ENCODE peak calls at places on chromosomes 12 and 14, in eight cellular contexts. Y is psoas muscle; A is Panc1; Z is upper lobe of left lung; E is heart left ventricle; J is naive thymus-derived CD4-positive, alpha-beta T cell; N is right cardiac atrium; U is lower lobe of right lung. K is an unnamed sample.

GRCh38 chr12:3304436-3305135 is 186.4 kb upstream of the PRMT8 start:
- ATAC-seq in Y (no peak), A (peak), Z (peak), E (no peak), J (no peak), N (peak), U (no peak), K (no peak)

GRCh38 chr12:27014859-27015729 is 910 bp upstream of the TM7SF3 start:
- ATAC-seq in Y (no peak), A (peak), Z (no peak), E (no peak), J (no peak), N (peak), U (no peak), K (no peak)

GRCh38 chr14:69712637-69713088 is 54.3 kb upstream of the SRSF5 start:
- ATAC-seq in Y (peak), A (no peak), Z (peak), E (peak), J (peak), N (peak), U (peak), K (peak)

GRCh38 chr12:96220902-96221301 is 26.7 kb downstream of the ELK3 start:
- ATAC-seq in Y (no peak), A (no peak), Z (no peak), E (peak), J (no peak), N (peak), U (peak), K (no peak)

GRCh38 chr14:104510794-104511611 is 68.6 kb upstream of the C14orf180 start:
- ATAC-seq in Y (peak), A (peak), Z (peak), E (peak), J (no peak), N (peak), U (no peak), K (no peak)

GRCh38 chr14:25400607-25401206 is 350.8 kb upstream of the STXBP6 start:
- ATAC-seq in Y (no peak), A (no peak), Z (peak), E (no peak), J (peak), N (no peak), U (peak), K (no peak)

GRCh38 chr12:92539966-92540791 is 162.6 kb upstream of the PLEKHG7 start:
- ATAC-seq in Y (no peak), A (no peak), Z (no peak), E (no peak), J (peak), N (peak), U (no peak), K (no peak)

GRCh38 chr12:78795934-78796445 is 68.6 kb upstream of the SYT1 start:
- ATAC-seq in Y (no peak), A (no peak), Z (no peak), E (no peak), J (no peak), N (no peak), U (no peak), K (no peak)

GRCh38 chr14:71539660-71540285 is 392.5 kb upstream of the RGS6 start:
- ATAC-seq in Y (no peak), A (no peak), Z (no peak), E (peak), J (no peak), N (peak), U (no peak), K (no peak)

GRCh38 chr12:123200414-123200813 is 32.5 kb downstream of the MPHOSPH9 start:
- ATAC-seq in Y (no peak), A (no peak), Z (no peak), E (no peak), J (peak), N (no peak), U (no peak), K (no peak)

GRCh38 chr12:117439531-117440001 is 78.1 kb upstream of the NOS1 start:
- ATAC-seq in Y (peak), A (peak), Z (peak), E (peak), J (no peak), N (peak), U (no peak), K (no peak)

GRCh38 chr14:22533057-22533704 is 55.8 kb downstream of the DAD1 start:
- ATAC-seq in Y (no peak), A (no peak), Z (no peak), E (no peak), J (no peak), N (no peak), U (no peak), K (no peak)

GRCh38 chr14:32083789-32084188 is 6.7 kb downstream of the ARHGAP5 start:
- ATAC-seq in Y (no peak), A (no peak), Z (no peak), E (no peak), J (no peak), N (no peak), U (no peak), K (no peak)

GRCh38 chr14:99579077-99579836 is 24.8 kb downstream of the CCDC85C start:
- ATAC-seq in Y (peak), A (no peak), Z (peak), E (no peak), J (no peak), N (peak), U (peak), K (no peak)

GRCh38 chr12:13390381-13390856 is 193.9 kb downstream of the EMP1 start:
- ATAC-seq in Y (peak), A (peak), Z (peak), E (peak), J (no peak), N (peak), U (peak), K (peak)

GRCh38 chr12:91205791-91206190 is 23.2 kb upstream of the DCN start:
- ATAC-seq in Y (no peak), A (no peak), Z (no peak), E (no peak), J (no peak), N (no peak), U (no peak), K (no peak)

DNA sequence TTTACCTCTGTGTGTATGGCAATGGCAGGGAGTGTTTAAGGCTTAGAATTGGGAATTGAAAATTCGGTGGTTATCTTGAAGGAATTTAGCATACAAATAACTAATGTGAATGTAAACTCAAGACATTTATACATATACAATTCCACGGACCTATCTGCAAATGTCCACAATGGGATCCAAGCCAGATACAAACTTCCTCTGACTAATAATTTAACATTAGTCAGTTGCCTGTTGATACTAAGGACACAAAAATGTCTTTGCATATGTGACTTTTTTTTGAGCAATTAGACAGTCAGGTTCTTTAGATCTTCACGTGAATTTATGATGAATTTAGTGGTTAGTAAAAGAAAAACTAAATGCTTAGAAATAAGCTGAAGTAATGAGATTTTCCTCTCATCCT is 40.5 kb downstream of the ESR2 start:
- ATAC-seq in Y (no peak), A (no peak), Z (no peak), E (no peak), J (no peak), N (no peak), U (no peak), K (no peak)
- H3K4me3 ChIP-seq in Y (no peak), A (no peak), Z (no peak), E (no peak), J (no peak), N (no peak), U (no peak), K (no peak)

GRCh38 chr14:29222671-29223268 is 456.2 kb downstream of the FOXG1 start:
- ATAC-seq in Y (no peak), A (no peak), Z (no peak), E (no peak), J (no peak), N (no peak), U (no peak), K (no peak)
- H3K4me3 ChIP-seq in Y (no peak), A (no peak), Z (no peak), E (no peak), J (no peak), N (no peak), U (no peak), K (no peak)

DNA sequence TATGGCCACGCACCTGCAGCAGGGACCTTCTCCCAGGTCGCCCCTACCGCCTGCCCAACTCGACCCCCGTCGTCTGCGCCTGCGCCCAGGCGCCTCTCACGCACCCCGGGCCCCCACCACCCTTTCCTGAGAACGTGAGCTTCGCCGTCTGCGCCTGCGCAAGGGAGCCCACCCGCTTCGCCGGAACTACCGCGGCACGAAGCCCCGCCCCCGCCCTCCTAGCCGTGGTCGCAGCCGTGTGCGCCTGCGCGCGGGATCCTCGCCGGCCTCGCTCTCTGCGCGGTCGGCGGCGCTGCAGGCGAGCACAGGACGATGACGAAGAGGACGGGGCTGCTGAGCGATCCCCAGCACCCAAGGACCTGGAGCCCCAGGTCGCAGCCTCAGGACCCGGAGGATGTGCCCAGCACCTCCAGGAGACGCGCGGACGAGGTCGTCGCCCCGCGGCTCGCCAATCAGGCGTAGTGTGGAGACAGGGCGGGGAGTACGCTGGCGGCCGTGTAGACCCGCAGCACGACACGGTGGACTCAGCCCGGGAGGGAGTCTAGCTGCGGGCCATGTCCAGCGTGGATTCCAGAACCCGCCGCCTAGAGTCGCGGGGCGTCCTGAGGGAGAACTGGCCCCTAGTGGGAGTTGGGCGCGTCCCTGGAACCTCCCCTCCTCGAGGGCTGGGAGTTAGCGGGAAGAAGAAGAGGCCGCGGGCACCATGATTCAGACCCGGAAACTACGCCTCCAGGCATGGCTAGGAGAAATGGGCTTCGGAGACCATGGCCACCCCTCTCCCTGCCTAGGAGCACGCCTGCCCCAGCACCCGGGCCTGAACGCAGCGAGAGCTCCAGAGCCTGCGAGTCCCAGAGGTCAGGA is 1120.8 kb upstream of the TMEM132C start:
- ATAC-seq in Y (peak), A (no peak), Z (peak), E (peak), J (peak), N (peak), U (peak), K (peak)
- H3K4me3 ChIP-seq in Y (peak), A (no peak), Z (peak), E (peak), J (peak), N (peak), U (peak), K (peak)

DNA sequence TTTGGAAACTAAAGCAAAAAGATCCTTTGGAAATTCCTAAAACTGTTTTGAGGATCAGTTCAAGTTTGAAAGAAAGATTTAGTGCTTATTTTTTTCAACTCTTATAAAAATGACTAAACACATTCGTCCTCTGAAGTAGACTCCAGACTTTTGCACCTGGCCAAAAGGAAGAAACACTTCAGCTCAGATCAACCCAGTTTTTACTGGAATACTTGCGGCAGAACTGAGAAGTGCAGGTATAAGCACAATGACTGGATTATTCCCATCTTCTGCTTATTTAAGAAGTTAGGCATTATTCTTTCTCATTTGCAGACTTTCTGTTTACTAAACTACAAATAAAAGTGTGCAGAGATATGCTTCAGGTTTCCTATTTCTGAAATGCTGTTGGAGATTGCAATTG is 41.9 kb downstream of the PDE6H start:
- ATAC-seq in Y (no peak), A (no peak), Z (no peak), E (no peak), J (no peak), N (no peak), U (no peak), K (no peak)
- H3K4me3 ChIP-seq in Y (no peak), A (no peak), Z (no peak), E (no peak), J (no peak), N (no peak), U (no peak), K (no peak)